ENCODE peak calls at places on chromosomes 1 and 21, in four cellular contexts. W, Q, C and P are unnamed samples.

GRCh38 chr1:43525995-43526394 is 4.7 kb upstream of the PTPRF start:
- DNase-seq in W (no peak), Q (no peak), C (no peak), P (no peak)

GRCh38 chr21:35663856-35664606 is 396.3 kb downstream of the SETD4 start:
- DNase-seq in Q (no peak), C (no peak), W (no peak), P (no peak)

GRCh38 chr1:101164776-101165175 is 72.0 kb upstream of the S1PR1 start:
- DNase-seq in Q (no peak), C (no peak), W (no peak), P (no peak)

GRCh38 chr1:10667815-10668214 is 128.6 kb downstream of the CASZ1 start:
- DNase-seq in C (no peak), W (no peak), Q (peak), P (no peak)

GRCh38 chr21:31151156-31151555 is 112.9 kb upstream of the KRTAP19-8 start:
- DNase-seq in Q (no peak), W (no peak), C (no peak), P (no peak)

GRCh38 chr1:89939693-89940438 is 55.0 kb upstream of the ZNF326 start:
- DNase-seq in W (no peak), Q (no peak), C (no peak), P (no peak)

GRCh38 chr1:1033009-1033587 is 13.2 kb downstream of the AGRN start:
- DNase-seq in C (peak), Q (peak), W (peak), P (peak)

GRCh38 chr21:31873275-31873695 is 465 bp downstream of the HUNK start:
- DNase-seq in W (no peak), C (no peak), Q (peak), P (no peak)

GRCh38 chr1:156992215-156992614 is 53.3 kb downstream of the ARHGEF11 start:
- DNase-seq in Q (no peak), W (no peak), C (no peak), P (peak)

GRCh38 chr1:225479341-225479740 is 51.5 kb upstream of the LBR start:
- DNase-seq in Q (no peak), W (no peak), C (no peak), P (no peak)

GRCh38 chr1:65958561-65959350 is 166.1 kb downstream of the PDE4B start:
- DNase-seq in C (no peak), Q (peak), W (no peak), P (no peak)

GRCh38 chr1:160425847-160426246 is 25.5 kb downstream of the VANGL2 start:
- DNase-seq in C (no peak), Q (no peak), W (no peak), P (no peak)

GRCh38 chr1:27592600-27593340 is 11.2 kb downstream of the AHDC1 start:
- DNase-seq in C (peak), W (no peak), Q (peak), P (no peak)

GRCh38 chr1:115837762-115838421 is 3.0 kb downstream of the NHLH2 start:
- DNase-seq in Q (peak), C (peak), W (no peak), P (no peak)

GRCh38 chr1:232038704-232039103 is 412.1 kb downstream of the DISC1 start:
- DNase-seq in C (no peak), Q (no peak), W (no peak), P (no peak)

GRCh38 chr1:76147917-76148316 is 73.4 kb downstream of the ST6GALNAC3 start:
- DNase-seq in W (no peak), Q (no peak), C (no peak), P (no peak)